ENCODE peak calls at places on chromosomes 7 and 10, in eight cellular contexts. Q is activated CD8-positive, alpha-beta memory T cell treated with anti-CD3 and anti-CD28 coated beads for 1 hour; Z is T47D; D is central memory CD4-positive, alpha-beta T cell; K is CMK; S is endothelial cell; X is neural crest cell; P is T-helper 1 cell. M is an unnamed sample.

GRCh38 chr7:50619684-50620083 is 54.5 kb upstream of the DDC start:
- DNase-seq in P (no peak), S (no peak), Z (no peak), X (no peak), Q (no peak), D (no peak), K (no peak), M (no peak)

GRCh38 chr7:137390076-137390475 is 46.5 kb upstream of the PTN start:
- DNase-seq in P (no peak), Q (no peak), K (no peak), X (no peak), Z (no peak), D (no peak), S (no peak), M (no peak)

GRCh38 chr10:114458955-114459354 is 54.7 kb upstream of the AFAP1L2 start:
- DNase-seq in X (peak), K (no peak), S (peak), D (no peak), Q (no peak), P (peak), Z (peak), M (no peak)

GRCh38 chr10:126895214-126895781 is 9.9 kb upstream of the DOCK1 start:
- DNase-seq in X (no peak), Z (no peak), Q (no peak), D (no peak), S (no peak), P (no peak), K (no peak), M (no peak)

GRCh38 chr7:92766461-92767003 is 69.8 kb downstream of the CDK6 start:
- DNase-seq in S (no peak), K (no peak), P (no peak), D (no peak), Z (no peak), X (no peak), Q (no peak), M (no peak)

GRCh38 chr10:22570733-22571430 is 143.5 kb downstream of the PIP4K2A start:
- DNase-seq in P (peak), X (no peak), Q (no peak), D (peak), S (no peak), Z (no peak), K (no peak), M (no peak)

GRCh38 chr7:114818501-114818900 is 103.4 kb upstream of the MDFIC start:
- DNase-seq in Z (no peak), X (no peak), P (no peak), Q (no peak), D (no peak), S (no peak), K (no peak), M (no peak)

GRCh38 chr10:6236349-6237188 is 33.8 kb downstream of the PFKFB3 start:
- DNase-seq in Z (no peak), P (no peak), S (no peak), D (no peak), K (no peak), Q (no peak), X (no peak), M (no peak)

M was measured in naive B cell.